ENCODE peak calls at places on chromosome 2, in four cellular contexts. E is HepG2, S is heart left ventricle, H is gastrocnemius medialis. K is an unnamed sample.

GRCh38 chr2:36785179-36785795 is 88.8 kb downstream of the VIT start:
- ATAC-seq in E (peak; percentile 88), S (peak; percentile 58), H (peak; percentile 69), K (peak; percentile 42)

GRCh38 chr2:108980076-108980475 is 8.9 kb downstream of the EDAR start:
- ATAC-seq in E (no peak), S (no peak), H (no peak), K (no peak)

GRCh38 chr2:69567909-69568300 is 75.6 kb downstream of the AAK1 start:
- ATAC-seq in E (peak; percentile 20), S (no peak), H (no peak), K (no peak)

GRCh38 chr2:130835766-130836015 is 1.0 kb upstream of the ARHGEF4 start:
- ATAC-seq in E (no peak), S (no peak), H (no peak), K (no peak)

GRCh38 chr2:164906947-164907346 is 48.4 kb downstream of the SLC38A11 start:
- ATAC-seq in E (no peak), S (no peak), H (no peak), K (no peak)

GRCh38 chr2:8682719-8683667 is 1.1 kb downstream of the ID2 start:
- ATAC-seq in E (no peak), S (no peak), H (no peak), K (no peak)

GRCh38 chr2:203908344-203909185 is 28.0 kb upstream of the ICOS start:
- ATAC-seq in E (no peak), S (peak; percentile 44), H (no peak), K (peak; percentile 24)

GRCh38 chr2:38533180-38533579 is 69.5 kb downstream of the HNRNPLL start:
- ATAC-seq in E (peak; percentile 51), S (peak; percentile 29), H (no peak), K (peak; percentile 23)

GRCh38 chr2:212695426-212695825 is 156.8 kb upstream of the ERBB4 start:
- ATAC-seq in E (no peak), S (no peak), H (no peak), K (no peak)

GRCh38 chr2:1283856-1284255 is 129.4 kb upstream of the TPO start:
- ATAC-seq in E (no peak), S (no peak), H (no peak), K (no peak)

GRCh38 chr2:65416945-65417344 is 15.5 kb downstream of the SPRED2 start:
- ATAC-seq in E (no peak), S (peak; percentile 21), H (no peak), K (no peak)

GRCh38 chr2:96831679-96832078 is 12.1 kb downstream of the ANKRD23 start:
- ATAC-seq in E (peak; percentile 6), S (peak; percentile 55), H (no peak), K (no peak)

GRCh38 chr2:8452979-8453903 is 228.6 kb upstream of the ID2 start:
- ATAC-seq in E (no peak), S (no peak), H (no peak), K (no peak)

GRCh38 chr2:147374410-147374811 is 470.4 kb upstream of the ACVR2A start:
- ATAC-seq in E (no peak), S (peak; percentile 13), H (peak; percentile 44), K (no peak)

GRCh38 chr2:31217465-31218200 is at the start of gene CAPN14:
- ATAC-seq in E (no peak), S (no peak), H (no peak), K (no peak)

GRCh38 chr2:194090251-194090905 is 1566.6 kb upstream of the SLC39A10 start:
- ATAC-seq in E (no peak), S (peak; percentile 22), H (no peak), K (no peak)

GRCh38 chr2:175844169-175844568 is 157.9 kb downstream of the LNPK start:
- ATAC-seq in E (no peak), S (no peak), H (no peak), K (no peak)

GRCh38 chr2:170984079-170984478 is 55.0 kb downstream of the GORASP2 start:
- ATAC-seq in E (peak; percentile 30), S (no peak), H (no peak), K (no peak)

GRCh38 chr2:101400048-101400447 is 12.7 kb upstream of the CREG2 start:
- ATAC-seq in E (no peak), S (no peak), H (no peak), K (no peak)

GRCh38 chr2:128630974-128631697 is 312.5 kb upstream of the HS6ST1 start:
- ATAC-seq in E (no peak), S (peak; percentile 34), H (no peak), K (no peak)

GRCh38 chr2:154960802-154961583 is 262.5 kb downstream of the KCNJ3 start:
- ATAC-seq in E (no peak), S (no peak), H (no peak), K (no peak)

GRCh38 chr2:129070663-129071062 is 752.0 kb upstream of the HS6ST1 start:
- ATAC-seq in E (no peak), S (peak; percentile 13), H (no peak), K (no peak)

DNA sequence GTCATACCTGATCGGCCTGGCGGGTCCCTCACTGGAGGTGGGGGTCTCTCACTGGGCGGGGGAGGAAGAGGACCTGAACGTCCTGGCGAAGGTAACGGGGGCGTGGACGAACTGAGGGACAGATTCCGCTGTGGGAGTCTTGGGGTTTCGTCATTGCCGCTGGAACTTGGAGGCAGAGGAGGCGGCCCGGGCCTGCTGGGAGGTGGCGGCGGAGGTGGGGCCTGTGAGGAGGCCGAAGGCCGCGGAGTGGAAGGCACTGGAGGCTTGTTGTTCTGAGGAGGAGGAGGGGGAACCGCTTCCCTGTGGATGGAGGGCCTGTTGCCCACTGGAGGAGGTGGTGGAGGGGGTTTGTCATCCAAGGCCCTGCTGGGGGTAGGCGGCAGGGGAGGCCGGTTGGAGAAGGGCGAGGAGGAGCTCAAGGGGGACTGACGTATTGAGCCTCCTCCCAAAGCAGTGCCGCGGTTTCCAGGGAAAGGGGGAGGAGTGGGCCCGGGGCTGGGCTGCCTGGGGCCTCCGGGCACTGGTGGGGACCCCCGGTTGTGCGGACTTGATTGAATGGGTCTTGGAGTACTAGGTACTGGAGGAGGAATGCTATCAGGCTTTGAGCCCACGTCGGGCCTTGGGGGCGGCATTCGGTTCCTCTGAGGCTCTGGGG is 25.8 kb downstream of the WIPF1 start:
- ATAC-seq in E (no peak), S (peak; percentile 29), H (no peak), K (no peak)
- TF ChIP-seq POLR2A in E (no peak), S (no peak), H (no peak), K (no peak)

GRCh38 chr2:120765911-120766757 is 30.5 kb downstream of the GLI2 start:
- ATAC-seq in E (no peak), S (peak; percentile 85), H (peak; percentile 74), K (peak; percentile 91)
- H3K27ac ChIP-seq in E (no peak overlapping the region), S (peak overlapping the region; percentile 69), H (peak overlapping the region; percentile 41), K (peak overlapping the region; percentile 73)

GRCh38 chr2:120586507-120587283 is 149.0 kb upstream of the GLI2 start:
- ATAC-seq in E (no peak), S (peak; percentile 68), H (no peak), K (no peak)
- H3K4me3 ChIP-seq in E (no peak overlapping the region), S (peak overlapping the region; percentile 24), H (no peak overlapping the region), K (no peak overlapping the region)

DNA sequence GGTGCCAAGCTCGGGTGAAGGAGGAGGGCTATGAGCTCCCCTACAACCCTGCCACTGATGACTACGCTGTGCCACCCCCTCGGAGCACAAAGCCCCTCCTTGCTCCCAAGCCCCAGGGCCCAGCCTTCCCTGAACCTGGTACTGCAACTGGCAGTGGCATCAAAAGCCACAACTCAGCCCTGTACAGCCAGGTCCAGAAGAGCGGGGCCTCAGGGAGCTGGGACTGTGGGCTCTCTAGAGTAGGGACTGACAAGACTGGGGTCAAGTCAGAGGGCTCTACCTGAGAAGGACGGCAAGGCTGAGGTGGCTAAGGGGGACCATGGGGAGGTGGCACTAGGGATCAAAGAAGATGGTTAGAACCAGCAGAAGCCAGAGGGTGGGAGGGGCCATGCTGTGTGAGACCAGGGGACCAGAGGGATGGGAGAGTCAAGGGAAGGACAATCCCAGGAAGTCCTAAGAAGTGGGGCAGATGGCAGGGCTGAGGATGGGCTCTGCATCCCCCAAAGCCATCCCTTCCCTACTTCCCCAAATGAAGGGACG is 2.4 kb downstream of the DOK1 start:
- ATAC-seq in E (no peak), S (no peak), H (no peak), K (no peak)
- TF ChIP-seq POLR2A in E (no peak), S (no peak), H (no peak), K (no peak)

GRCh38 chr2:62197017-62197586 is 1.2 kb downstream of the B3GNT2 start:
- ATAC-seq in E (peak; percentile 32), S (no peak), H (no peak), K (no peak)
- H3K27ac ChIP-seq in E (peak overlapping the region; percentile 86), S (peak overlapping the region; percentile 95), H (peak overlapping the region; percentile 88), K (peak overlapping the region; percentile 95)

DNA sequence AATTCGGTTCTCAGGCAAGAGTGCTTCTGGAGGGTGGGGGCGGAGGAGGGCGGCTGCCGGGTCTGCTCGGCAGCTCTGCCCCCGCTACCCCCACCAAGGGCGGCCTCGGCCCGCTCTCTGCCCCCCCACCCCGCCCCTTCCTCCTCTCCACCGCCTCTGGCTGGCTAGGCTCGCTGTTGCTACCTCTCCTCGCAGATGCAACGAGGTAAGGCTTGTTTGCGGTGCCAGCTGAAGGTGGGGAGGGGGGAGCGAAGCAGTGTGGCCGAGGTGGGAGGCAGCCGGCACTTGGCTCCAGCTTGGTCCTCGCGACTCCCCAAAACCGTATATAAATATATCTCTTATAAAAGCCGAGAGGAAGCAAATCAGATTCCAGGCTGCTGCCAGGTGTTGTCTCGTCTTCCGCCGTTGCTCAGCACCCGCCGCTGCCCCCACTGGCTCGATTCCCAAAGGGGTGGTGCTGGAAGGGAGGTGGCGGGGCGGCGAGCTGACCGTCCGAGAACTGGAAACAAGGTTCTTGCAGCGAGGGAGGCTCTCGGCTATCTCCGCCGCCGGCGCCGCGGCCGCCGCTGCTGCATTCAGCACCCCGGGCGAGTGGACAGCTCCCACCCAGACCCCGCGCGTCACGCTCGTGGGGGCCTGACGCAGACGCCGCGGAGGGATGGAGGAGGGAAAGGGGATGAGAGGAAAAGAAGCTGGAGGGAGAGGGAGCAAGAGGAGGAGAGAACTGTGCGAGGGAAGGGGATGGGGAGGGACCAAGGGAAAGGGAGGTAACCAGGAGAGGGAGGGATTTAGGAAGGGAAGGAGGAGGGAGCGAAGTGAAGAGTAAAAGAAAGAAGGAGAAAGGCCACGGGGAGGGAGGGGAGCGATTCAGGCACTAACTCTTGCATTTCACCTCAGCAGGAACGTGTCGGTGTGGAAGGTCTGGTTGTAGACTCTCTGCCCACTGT is at the start of gene MARCHF4:
- ATAC-seq in E (peak; percentile 83), S (peak; percentile 87), H (peak; percentile 36), K (peak; percentile 85)
- H3K4me3 ChIP-seq in E (no peak within 1 kb of the TSS), S (peak within 1 kb of the TSS; percentile 39), H (peak within 1 kb of the TSS; percentile 25), K (peak within 1 kb of the TSS; percentile 6)

GRCh38 chr2:59308108-59308507 is 1067.0 kb upstream of the FANCL start:
- ATAC-seq in E (no peak), S (no peak), H (no peak), K (no peak)
- TF ChIP-seq POLR2A in E (no peak), S (no peak), H (no peak), K (no peak)

GRCh38 chr2:74059137-74059775 is 74.5 kb downstream of the TET3 start:
- ATAC-seq in E (no peak), S (no peak), H (no peak), K (no peak)

GRCh38 chr2:74052732-74053712 is 68.3 kb downstream of the TET3 start:
- ATAC-seq in E (no peak), S (no peak), H (no peak), K (no peak)

GRCh38 chr2:74051504-74051903 is 66.8 kb downstream of the TET3 start:
- ATAC-seq in E (no peak), S (no peak), H (no peak), K (no peak)

GRCh38 chr2:74050153-74050552 is 65.4 kb downstream of the TET3 start:
- ATAC-seq in E (no peak), S (no peak), H (no peak), K (no peak)

GRCh38 chr2:74053959-74054715 is 69.4 kb downstream of the TET3 start:
- ATAC-seq in E (no peak), S (no peak), H (no peak), K (no peak)
- H3K27ac ChIP-seq in E (no peak overlapping the region), S (no peak overlapping the region), H (no peak overlapping the region), K (no peak overlapping the region)